ENCODE peak calls at places on chromosomes 5 and 9, in nine cellular contexts. W is fibroblast of the aortic adventitia; K is activated effector memory CD4-positive, alpha-beta T cell treated with anti-CD3 and anti-CD28 coated beads, Interleukin-2, amount 50 U/mL, for 16 hours; F is activated CD4-positive, alpha-beta memory T cell treated with anti-CD3 and anti-CD28 coated beads, Interleukin-2, amount 10 ng/mL, durations not matched to agents 7 days and 5 days; L is activated CD4-positive, alpha-beta T cell treated with anti-CD3 and anti-CD28 coated beads, Interleukin-2, amount 50 U/mL, for 1 hour; I is activated T-cell treated with anti-CD3 and anti-CD28 coated beads, Interleukin-2, amount 50 U/mL, for 72 hours; V is neural progenitor cell; M is EH; A is A549. S is an unnamed sample.
A peak's percentile ranks its signal among the peaks of the same experiment; 100 is the strongest.

GRCh38 chr5:109529520-109529919 is 119.7 kb upstream of the PJA2 start:
- DNase-seq in W (peak; percentile 65), V (no peak), M (peak; percentile 35), L (no peak), F (no peak), K (no peak), A (no peak), I (no peak), S (no peak)

GRCh38 chr5:160641405-160641804 is 210.6 kb downstream of the ATP10B start:
- DNase-seq in M (no peak), L (no peak), V (no peak), A (no peak), I (no peak), W (no peak), F (no peak), K (no peak), S (no peak)

GRCh38 chr9:2320632-2321031 is 301.0 kb upstream of the VLDLR start:
- DNase-seq in L (no peak), M (no peak), V (no peak), F (no peak), K (no peak), A (no peak), W (no peak), I (no peak), S (no peak)

GRCh38 chr5:80662108-80662507 is 7.3 kb upstream of the DHFR start:
- DNase-seq in W (no peak), A (no peak), I (no peak), K (no peak), F (no peak), V (no peak), L (no peak), M (no peak), S (no peak)

GRCh38 chr9:122265265-122265900 is 701 bp downstream of the MRRF start:
- DNase-seq in V (no peak), L (peak; percentile 8), W (peak; percentile 34), A (no peak), K (no peak), I (peak; percentile 27), F (peak; percentile 43), M (peak; percentile 49), S (peak; percentile 2)

GRCh38 chr9:116342941-116343340 is 189.3 kb downstream of the PAPPA start:
- DNase-seq in K (no peak), A (no peak), M (no peak), L (no peak), W (no peak), F (no peak), I (no peak), V (no peak), S (no peak)

GRCh38 chr9:81633952-81634421 is 55.4 kb downstream of the TLE1 start:
- DNase-seq in K (no peak), I (no peak), A (no peak), L (no peak), V (peak; percentile 13), F (no peak), W (no peak), M (no peak), S (no peak)

GRCh38 chr5:157719231-157719630 is 12.0 kb upstream of the THG1L start:
- DNase-seq in W (no peak), V (no peak), L (no peak), A (no peak), M (no peak), K (no peak), F (no peak), I (no peak), S (no peak)

GRCh38 chr5:55857247-55857640 is 6.1 kb downstream of the IL31RA start:
- DNase-seq in K (no peak), A (no peak), V (no peak), M (no peak), W (no peak), L (no peak), F (no peak), I (no peak), S (no peak)

GRCh38 chr9:2497666-2498400 is 123.8 kb upstream of the VLDLR start:
- DNase-seq in V (no peak), W (no peak), M (no peak), I (no peak), A (no peak), F (no peak), L (no peak), K (no peak), S (no peak)

GRCh38 chr9:78714591-78714990 is 417.7 kb downstream of the PSAT1 start:
- DNase-seq in L (no peak), A (no peak), M (peak; percentile 97), F (no peak), W (no peak), I (no peak), V (no peak), K (no peak), S (no peak)

GRCh38 chr9:119453490-119453911 is 84.3 kb upstream of the BRINP1 start:
- DNase-seq in L (no peak), W (peak; percentile 45), M (peak; percentile 8), A (no peak), I (no peak), F (no peak), V (no peak), K (no peak), S (no peak)

GRCh38 chr5:96655506-96655905 is 6.7 kb upstream of the CAST start:
- DNase-seq in M (peak; percentile 40), L (no peak), K (no peak), W (peak; percentile 46), V (no peak), A (no peak), F (no peak), I (no peak), S (no peak)

GRCh38 chr5:44660251-44660650 is 148.5 kb upstream of the MRPS30 start:
- DNase-seq in F (no peak), W (no peak), M (no peak), L (no peak), K (no peak), I (no peak), A (no peak), V (no peak), S (no peak)

GRCh38 chr5:147912015-147912414 is 5.7 kb upstream of the C5orf46 start:
- DNase-seq in W (no peak), K (no peak), A (no peak), F (no peak), I (no peak), L (no peak), V (no peak), M (no peak), S (no peak)

GRCh38 chr5:108655750-108656450 is 91.8 kb upstream of the FER start:
- DNase-seq in W (peak; percentile 86), I (no peak), K (no peak), L (no peak), V (no peak), A (no peak), M (peak; percentile 33), F (no peak), S (no peak)

GRCh38 chr5:90548069-90548593 is 10.5 kb upstream of the ADGRV1 start:
- DNase-seq in V (no peak), M (peak; percentile 55), L (no peak), F (no peak), K (no peak), W (no peak), A (peak; percentile 26), I (no peak), S (no peak)

GRCh38 chr9:8877753-8878494 is 1078.3 kb upstream of the DMAC1 start:
- DNase-seq in L (no peak), F (no peak), W (no peak), A (no peak), M (no peak), V (no peak), K (no peak), I (no peak), S (no peak)

GRCh38 chr5:74954919-74955318 is 88.7 kb upstream of the FAM169A start:
- DNase-seq in L (no peak), K (no peak), V (no peak), A (no peak), I (no peak), M (peak; percentile 87), F (no peak), W (peak; percentile 62), S (no peak)

GRCh38 chr9:14902561-14902960 is 7.7 kb downstream of the FREM1 start:
- DNase-seq in M (no peak), L (no peak), K (no peak), W (no peak), F (no peak), A (no peak), I (no peak), V (no peak), S (no peak)

GRCh38 chr9:88534456-88535225 is at the start of gene NXNL2:
- DNase-seq in L (peak; percentile 56), M (peak; percentile 93), K (peak; percentile 79), V (peak; percentile 87), A (peak; percentile 74), I (peak; percentile 30), F (peak; percentile 41), W (peak; percentile 78), S (peak; percentile 27)

GRCh38 chr5:66193419-66193818 is 49.3 kb downstream of the SREK1 start:
- DNase-seq in I (no peak), F (no peak), A (no peak), L (no peak), V (no peak), K (no peak), W (no peak), M (no peak), S (no peak)

GRCh38 chr9:35415769-35416427 is 74.0 kb upstream of the RUSC2 start:
- DNase-seq in M (peak; percentile 4), A (no peak), I (no peak), K (no peak), V (peak; percentile 22), W (no peak), F (no peak), L (no peak), S (no peak)

GRCh38 chr9:110531776-110532175 is 47.8 kb downstream of the SVEP1 start:
- DNase-seq in V (no peak), K (no peak), A (no peak), M (peak; percentile 73), F (no peak), L (no peak), I (no peak), W (peak; percentile 66), S (no peak)

GRCh38 chr5:112245616-112246015 is 173.5 kb downstream of the EPB41L4A start:
- DNase-seq in I (no peak), A (no peak), V (peak; percentile 79), L (no peak), F (no peak), M (no peak), W (no peak), K (no peak), S (no peak)

GRCh38 chr5:92556747-92557146 is 1024.3 kb downstream of the NR2F1-AS1 start:
- DNase-seq in I (no peak), F (no peak), V (no peak), W (no peak), L (no peak), K (no peak), M (no peak), A (no peak), S (no peak)

GRCh38 chr9:131100445-131100844 is 4.1 kb downstream of the AIF1L start:
- DNase-seq in I (no peak), L (no peak), F (no peak), V (no peak), K (no peak), M (peak; percentile 51), W (no peak), A (no peak), S (no peak)

GRCh38 chr5:97046270-97046982 is 96.0 kb downstream of the LIX1 start:
- DNase-seq in I (no peak), F (no peak), M (peak; percentile 56), K (no peak), W (peak; percentile 5), A (no peak), V (no peak), L (no peak), S (no peak)

GRCh38 chr5:103923616-103924168 is 361.1 kb upstream of the NUDT12 start:
- DNase-seq in I (no peak), K (no peak), M (no peak), W (no peak), F (no peak), V (peak; percentile 8), A (no peak), L (no peak), S (no peak)

GRCh38 chr9:89475891-89476440 is 21.9 kb downstream of the SEMA4D start:
- DNase-seq in W (no peak), V (no peak), F (no peak), L (no peak), K (peak; percentile 57), I (no peak), M (no peak), A (no peak), S (peak; percentile 3)

GRCh38 chr5:86679529-86679928 is 61.8 kb downstream of the COX7C start:
- DNase-seq in I (no peak), K (no peak), F (no peak), L (no peak), A (peak; percentile 22), M (peak; percentile 74), W (peak; percentile 92), V (peak; percentile 50), S (no peak)

S was measured in activated CD8-positive, alpha-beta T cell treated with anti-CD3 and anti-CD28 coated beads for 36 hours.